ENCODE peak calls at places on chromosomes 11 and 22, in six cellular contexts. H, X, W, O, P and J are unnamed samples.

GRCh38 chr11:111324277-111324720 is 26.0 kb downstream of the POU2AF3 start:
- DNase-seq in X (no peak), P (peak; percentile 75), O (no peak), H (no peak), W (no peak), J (no peak)

GRCh38 chr11:75781831-75782230 is 13.3 kb downstream of the DGAT2 start:
- DNase-seq in X (no peak), P (no peak), W (no peak), H (peak; percentile 53), O (no peak), J (no peak)

GRCh38 chr11:1729692-1730011 is 20.7 kb downstream of the IFITM10 start:
- DNase-seq in P (no peak), X (no peak), H (no peak), W (no peak), O (no peak), J (no peak)

GRCh38 chr11:65979261-65979759 is 17.8 kb downstream of the SART1 start:
- DNase-seq in P (no peak), W (no peak), H (no peak), X (no peak), O (no peak), J (no peak)

GRCh38 chr11:1303973-1304372 is 5.5 kb downstream of the TOLLIP start:
- DNase-seq in X (no peak), W (no peak), P (peak; percentile 44), H (no peak), O (peak; percentile 21), J (no peak)

GRCh38 chr11:14973621-14974020 is 1.5 kb upstream of the CALCA start:
- DNase-seq in W (no peak), P (peak; percentile 15), H (no peak), O (peak; percentile 13), X (no peak), J (no peak)

GRCh38 chr11:19026862-19027261 is 33.7 kb downstream of the MRGPRX2 start:
- DNase-seq in O (no peak), P (no peak), W (no peak), X (no peak), H (no peak), J (no peak)

GRCh38 chr11:69674886-69675714 is at the start of gene LTO1:
- DNase-seq in P (peak; percentile 92), X (peak; percentile 92), W (peak; percentile 93), O (peak; percentile 98), H (peak; percentile 94), J (peak; percentile 93)

GRCh38 chr11:68140496-68141246 is 19.5 kb upstream of the CHKA start:
- DNase-seq in O (no peak), X (no peak), W (no peak), H (no peak), P (no peak), J (no peak)

GRCh38 chr11:77530879-77531278 is 57.0 kb upstream of the PAK1 start:
- DNase-seq in X (no peak), O (no peak), H (no peak), W (no peak), P (no peak), J (no peak)

GRCh38 chr11:75261474-75261847 is 20.9 kb downstream of the TPBGL start:
- DNase-seq in X (no peak), W (no peak), P (no peak), O (no peak), H (no peak), J (peak; percentile 58)

GRCh38 chr22:50622723-50623327 is 5.1 kb downstream of the ARSA start:
- DNase-seq in X (no peak), P (no peak), H (no peak), O (no peak), W (peak; percentile 100), J (no peak)

GRCh38 chr22:44661070-44661469 is 40.9 kb upstream of the PRR5 start:
- DNase-seq in P (peak; percentile 32), O (no peak), X (no peak), W (no peak), H (no peak), J (no peak)

GRCh38 chr22:40953446-40953845 is 2.3 kb downstream of the RBX1 start:
- DNase-seq in O (no peak), P (peak; percentile 38), W (no peak), X (no peak), H (no peak), J (peak; percentile 54)

GRCh38 chr11:19511413-19512183 is 201.0 kb upstream of the NAV2 start:
- DNase-seq in H (peak; percentile 77), X (no peak), O (peak; percentile 52), P (peak; percentile 23), W (no peak), J (no peak)